ENCODE peak calls at places on chromosomes 1 and 21, in four cellular contexts. One of them, this sample, is unnamed.
A peak's percentile ranks its signal among the peaks of the same experiment; 100 is the strongest.

GRCh38 chr1:230327892-230328284 is 98.2 kb downstream of the PGBD5 start:
- DNase-seq in GM23338: no peak
- DNase-seq in transverse colon: no peak
- DNase-seq in GM23248: no peak
- DNase-seq in this sample: peak; percentile 82

GRCh38 chr1:212964102-212964501 is 13.8 kb downstream of the VASH2 start:
- DNase-seq in GM23338: no peak
- DNase-seq in transverse colon: no peak
- DNase-seq in GM23248: no peak
- DNase-seq in this sample: no peak

GRCh38 chr1:64966158-64966963 is at the start of gene JAK1:
- DNase-seq in GM23338: peak; percentile 91
- DNase-seq in transverse colon: peak; percentile 91
- DNase-seq in GM23248: peak; percentile 91
- DNase-seq in this sample: peak; percentile 95

GRCh38 chr1:167465018-167465417 is 53.3 kb downstream of the CD247 start:
- DNase-seq in GM23338: no peak
- DNase-seq in transverse colon: no peak
- DNase-seq in GM23248: no peak
- DNase-seq in this sample: no peak

GRCh38 chr1:66276229-66276628 is 257.7 kb upstream of the SGIP1 start:
- DNase-seq in GM23338: no peak
- DNase-seq in transverse colon: no peak
- DNase-seq in GM23248: no peak
- DNase-seq in this sample: no peak

GRCh38 chr1:232477728-232478127 is 152.2 kb downstream of the SIPA1L2 start:
- DNase-seq in GM23338: no peak
- DNase-seq in transverse colon: no peak
- DNase-seq in GM23248: peak; percentile 95
- DNase-seq in this sample: no peak

GRCh38 chr1:221292652-221293051 is 413.4 kb downstream of the HLX start:
- DNase-seq in GM23338: peak; percentile 87
- DNase-seq in transverse colon: no peak
- DNase-seq in GM23248: no peak
- DNase-seq in this sample: peak; percentile 74

GRCh38 chr1:228338521-228339051 is 68.0 kb downstream of the TRIM11 start:
- DNase-seq in GM23338: no peak
- DNase-seq in transverse colon: peak; percentile 5
- DNase-seq in GM23248: no peak
- DNase-seq in this sample: peak; percentile 42

GRCh38 chr1:234617986-234618725 is 8.2 kb upstream of the IRF2BP2 start:
- DNase-seq in GM23338: peak; percentile 54
- DNase-seq in transverse colon: no peak
- DNase-seq in GM23248: peak; percentile 67
- DNase-seq in this sample: no peak

GRCh38 chr1:47714368-47714767 is 276.5 kb downstream of the FOXD2 start:
- DNase-seq in GM23338: no peak
- DNase-seq in transverse colon: no peak
- DNase-seq in GM23248: no peak
- DNase-seq in this sample: no peak

GRCh38 chr1:188949701-188950100 is 1528.0 kb downstream of the BRINP3 start:
- DNase-seq in GM23338: no peak
- DNase-seq in transverse colon: no peak
- DNase-seq in GM23248: no peak
- DNase-seq in this sample: no peak

GRCh38 chr1:2300851-2301606 is 72.9 kb downstream of the SKI start:
- DNase-seq in GM23338: no peak
- DNase-seq in transverse colon: peak; percentile 86
- DNase-seq in GM23248: peak; percentile 84
- DNase-seq in this sample: no peak

DNA sequence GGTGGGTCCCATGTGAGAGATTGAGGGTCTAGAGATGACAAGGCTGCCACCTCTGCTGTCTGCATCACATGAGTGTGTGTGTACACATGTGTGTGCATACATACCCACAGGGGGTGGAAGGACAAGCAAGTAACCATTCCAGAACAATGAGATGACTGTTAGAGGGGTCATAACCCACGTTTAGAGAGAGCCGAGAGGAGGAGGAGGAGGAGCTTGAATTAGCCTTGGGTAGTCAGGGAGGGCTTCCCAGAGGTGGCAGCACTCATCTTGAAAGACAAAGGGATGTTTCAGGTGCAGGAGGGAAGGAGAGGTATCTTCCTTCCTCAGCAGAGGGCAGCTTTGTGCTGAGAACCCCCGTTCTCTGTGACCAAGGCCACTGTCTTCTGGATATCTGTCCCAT is 21.3 kb downstream of the TNFRSF1B start:
- DNase-seq in GM23338: peak; percentile 61
- DNase-seq in transverse colon: no peak
- DNase-seq in GM23248: no peak
- DNase-seq in this sample: no peak
- H3K4me1 ChIP-seq in GM23338: peaks cover 7% of the 10 kb centered on the region
- H3K4me1 ChIP-seq in transverse colon: peaks cover 42% of the 10 kb centered on the region
- H3K4me1 ChIP-seq in GM23248: peaks cover 12% of the 10 kb centered on the region
- H3K4me1 ChIP-seq in this sample: no peaks in the 10 kb centered on the region

DNA sequence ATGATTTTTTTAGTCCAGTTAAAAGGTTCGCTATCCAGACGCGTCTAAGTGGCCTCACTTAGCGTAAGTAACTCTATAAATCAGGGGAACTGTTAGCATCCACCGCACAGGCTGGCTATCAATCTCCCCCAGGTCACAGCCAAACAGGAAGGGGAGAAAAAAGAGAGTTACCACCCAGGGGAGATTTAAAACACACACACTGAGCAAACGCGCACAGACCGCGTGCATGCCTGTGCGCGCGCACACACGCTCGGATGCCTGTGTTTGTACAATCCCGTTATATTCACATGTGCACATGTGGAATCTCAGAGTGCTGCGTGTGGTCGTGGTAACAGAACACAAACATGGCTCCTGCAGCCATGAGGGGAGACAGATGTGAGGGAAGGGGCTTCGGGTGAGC is 125.4 kb downstream of the CASZ1 start:
- DNase-seq in GM23338: no peak
- DNase-seq in transverse colon: no peak
- DNase-seq in GM23248: no peak
- DNase-seq in this sample: no peak
- H3K4me1 ChIP-seq in GM23338: no peaks in the 10 kb centered on the region
- H3K4me1 ChIP-seq in transverse colon: peaks cover 92% of the 10 kb centered on the region
- H3K4me1 ChIP-seq in GM23248: no peaks in the 10 kb centered on the region
- H3K4me1 ChIP-seq in this sample: no peaks in the 10 kb centered on the region

DNA sequence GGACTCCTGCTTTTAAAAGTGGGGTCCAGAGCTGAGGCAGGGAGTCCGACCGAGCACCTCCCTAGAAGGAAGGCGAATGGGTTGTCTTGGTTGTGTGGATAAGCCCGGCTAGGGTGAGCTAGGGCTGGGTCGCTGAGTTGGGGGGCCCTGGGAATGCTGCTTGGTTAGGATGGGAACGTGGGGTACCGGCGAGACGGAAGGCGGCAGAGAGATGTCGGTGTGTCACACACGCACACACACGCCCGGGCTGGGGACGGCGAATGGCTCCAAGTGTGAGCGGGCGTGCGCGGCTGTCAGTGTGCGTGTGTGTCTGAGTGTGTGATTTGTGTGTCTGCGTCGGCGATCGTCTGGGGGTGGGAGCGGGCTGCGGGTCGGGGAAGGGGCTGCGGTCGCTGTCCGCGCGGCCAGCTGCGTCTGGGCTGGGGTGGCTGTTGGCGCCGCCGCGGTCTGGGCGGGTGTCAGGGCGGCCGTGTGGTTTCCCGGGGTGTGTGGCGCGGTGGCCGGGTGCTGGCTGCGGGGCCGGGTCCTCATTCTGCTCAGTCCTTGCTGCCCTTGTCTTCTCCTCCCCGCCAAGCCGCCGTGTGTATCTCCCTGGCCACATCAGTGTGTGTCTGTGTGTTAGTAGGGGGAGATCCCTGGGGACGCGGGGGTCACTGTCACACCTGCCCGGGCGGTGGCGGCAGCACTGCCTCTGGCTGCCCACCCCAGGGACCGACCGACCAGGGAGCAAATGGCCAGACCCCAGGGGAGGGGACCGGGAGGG is 1.0 kb downstream of the EFNA3 start:
- DNase-seq in GM23338: no peak
- DNase-seq in transverse colon: peak; percentile 38
- DNase-seq in GM23248: no peak
- DNase-seq in this sample: peak; percentile 74
- H3K4me1 ChIP-seq in GM23338: peaks cover 25% of the 10 kb centered on the region
- H3K4me1 ChIP-seq in transverse colon: peaks cover 67% of the 10 kb centered on the region
- H3K4me1 ChIP-seq in GM23248: peaks cover 5% of the 10 kb centered on the region
- H3K4me1 ChIP-seq in this sample: no peaks in the 10 kb centered on the region

DNA sequence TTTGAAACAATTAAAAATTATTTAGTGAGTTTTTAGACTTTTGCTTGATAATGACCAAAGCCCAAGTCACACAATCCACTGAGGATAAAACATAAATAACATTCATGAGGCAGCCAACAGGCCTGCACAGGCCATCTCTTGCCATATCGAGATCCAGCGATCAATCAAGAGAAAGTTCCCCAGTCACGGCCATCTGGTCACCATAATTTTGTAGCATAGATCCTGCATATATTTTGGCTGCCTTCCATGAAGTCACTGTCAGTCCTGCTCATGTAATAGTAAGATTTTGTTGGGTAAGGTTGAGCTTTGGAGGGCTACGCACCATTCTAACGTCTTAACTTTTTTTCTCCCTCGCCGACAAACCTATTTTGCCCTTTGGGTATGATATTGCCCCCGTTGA is 17.5 kb downstream of the KPNA6 start:
- DNase-seq in GM23338: no peak
- DNase-seq in transverse colon: no peak
- DNase-seq in GM23248: no peak
- DNase-seq in this sample: no peak
- H3K4me1 ChIP-seq in GM23338: peaks cover 17% of the 10 kb centered on the region
- H3K4me1 ChIP-seq in transverse colon: peaks cover 40% of the 10 kb centered on the region
- H3K4me1 ChIP-seq in GM23248: peaks cover 20% of the 10 kb centered on the region
- H3K4me1 ChIP-seq in this sample: no peaks in the 10 kb centered on the region

DNA sequence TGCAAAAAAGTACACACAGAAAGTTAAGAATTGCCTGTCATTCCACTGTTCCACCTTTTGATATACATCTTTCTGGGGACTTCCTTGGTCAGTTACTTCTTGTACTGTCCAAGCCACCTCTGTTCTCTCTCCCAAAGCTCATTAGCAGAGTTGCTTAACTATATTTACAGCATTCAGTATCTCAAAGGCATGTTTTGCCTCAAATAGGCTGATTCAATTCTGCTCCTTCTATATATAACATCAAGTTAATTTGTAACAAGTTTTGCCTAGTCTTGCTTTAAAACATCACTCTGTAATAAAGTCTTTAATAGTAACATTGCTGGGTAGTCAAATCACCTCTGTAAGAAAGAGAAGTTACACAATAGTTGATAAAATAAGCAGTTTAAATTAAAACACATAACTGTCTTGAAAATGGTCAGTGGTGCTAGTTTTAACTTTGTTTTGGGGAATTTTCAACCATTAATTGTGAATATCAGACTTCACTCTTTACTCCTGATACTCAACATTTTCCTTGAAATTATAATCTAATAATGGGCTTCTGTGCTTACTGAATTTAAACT is 35.7 kb downstream of the EDARADD start:
- DNase-seq in GM23338: no peak
- DNase-seq in transverse colon: no peak
- DNase-seq in GM23248: no peak
- DNase-seq in this sample: no peak
- H3K4me1 ChIP-seq in GM23338: no peaks in the 10 kb centered on the region
- H3K4me1 ChIP-seq in transverse colon: no peaks in the 10 kb centered on the region
- H3K4me1 ChIP-seq in GM23248: no peaks in the 10 kb centered on the region
- H3K4me1 ChIP-seq in this sample: no peaks in the 10 kb centered on the region

GRCh38 chr21:45429221-45430164 is 24.5 kb downstream of the COL18A1 start:
- DNase-seq in GM23338: no peak
- DNase-seq in transverse colon: no peak
- DNase-seq in GM23248: no peak
- DNase-seq in this sample: peak; percentile 53

GRCh38 chr21:45424854-45425795 is 20.2 kb downstream of the COL18A1 start:
- DNase-seq in GM23338: no peak
- DNase-seq in transverse colon: no peak
- DNase-seq in GM23248: no peak
- DNase-seq in this sample: no peak

GRCh38 chr21:45427331-45428271 is 22.6 kb downstream of the COL18A1 start:
- DNase-seq in GM23338: peak; percentile 71
- DNase-seq in transverse colon: peak; percentile 50
- DNase-seq in GM23248: peak; percentile 96
- DNase-seq in this sample: peak; percentile 96

GRCh38 chr21:45430521-45431501 is 25.8 kb downstream of the COL18A1 start:
- DNase-seq in GM23338: peak; percentile 81
- DNase-seq in transverse colon: no peak
- DNase-seq in GM23248: no peak
- DNase-seq in this sample: peak; percentile 93

GRCh38 chr21:45428534-45428933 is 23.6 kb downstream of the COL18A1 start:
- DNase-seq in GM23338: no peak
- DNase-seq in transverse colon: no peak
- DNase-seq in GM23248: no peak
- DNase-seq in this sample: no peak
- H3K4me1 ChIP-seq in GM23338: peaks cover 20% of the 10 kb centered on the region
- H3K4me1 ChIP-seq in transverse colon: peaks cover 11% of the 10 kb centered on the region
- H3K4me1 ChIP-seq in GM23248: peaks cover 18% of the 10 kb centered on the region
- H3K4me1 ChIP-seq in this sample: peaks cover 17% of the 10 kb centered on the region

GRCh38 chr1:31576201-31576669 is at the start of gene TINAGL1:
- DNase-seq in GM23338: peak; percentile 92
- DNase-seq in transverse colon: peak; percentile 94
- DNase-seq in GM23248: no peak
- DNase-seq in this sample: peak; percentile 92
- H3K4me1 ChIP-seq in GM23338: peaks cover 34% of the 10 kb centered on the region
- H3K4me1 ChIP-seq in transverse colon: peaks cover 58% of the 10 kb centered on the region
- H3K4me1 ChIP-seq in GM23248: peaks cover 47% of the 10 kb centered on the region
- H3K4me1 ChIP-seq in this sample: peaks cover 3% of the 10 kb centered on the region

DNA sequence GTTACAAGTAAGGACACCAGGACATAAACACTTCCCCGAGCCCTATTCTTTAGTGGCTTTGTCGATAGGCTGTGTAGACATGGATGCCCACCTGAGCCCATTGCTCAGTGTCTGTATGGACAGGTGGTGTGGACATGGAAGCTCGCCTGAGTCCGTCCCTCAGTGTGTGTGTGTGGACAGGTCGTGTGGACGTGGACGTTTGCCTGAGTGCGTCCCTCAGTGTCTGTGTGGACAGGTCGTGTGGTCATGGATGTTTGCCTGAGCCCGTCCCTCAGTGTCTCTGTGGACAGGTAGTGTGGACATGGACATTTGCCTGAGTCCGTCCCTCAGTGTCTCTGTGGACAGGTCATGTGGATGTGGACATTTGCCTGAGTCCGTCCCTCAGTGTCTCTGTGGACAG is 38.7 kb upstream of the COL6A2 start:
- DNase-seq in GM23338: no peak
- DNase-seq in transverse colon: no peak
- DNase-seq in GM23248: no peak
- DNase-seq in this sample: peak; percentile 17
- H3K4me1 ChIP-seq in GM23338: no peaks in the 10 kb centered on the region
- H3K4me1 ChIP-seq in transverse colon: peaks cover 39% of the 10 kb centered on the region
- H3K4me1 ChIP-seq in GM23248: peaks cover 36% of the 10 kb centered on the region
- H3K4me1 ChIP-seq in this sample: no peaks in the 10 kb centered on the region

DNA sequence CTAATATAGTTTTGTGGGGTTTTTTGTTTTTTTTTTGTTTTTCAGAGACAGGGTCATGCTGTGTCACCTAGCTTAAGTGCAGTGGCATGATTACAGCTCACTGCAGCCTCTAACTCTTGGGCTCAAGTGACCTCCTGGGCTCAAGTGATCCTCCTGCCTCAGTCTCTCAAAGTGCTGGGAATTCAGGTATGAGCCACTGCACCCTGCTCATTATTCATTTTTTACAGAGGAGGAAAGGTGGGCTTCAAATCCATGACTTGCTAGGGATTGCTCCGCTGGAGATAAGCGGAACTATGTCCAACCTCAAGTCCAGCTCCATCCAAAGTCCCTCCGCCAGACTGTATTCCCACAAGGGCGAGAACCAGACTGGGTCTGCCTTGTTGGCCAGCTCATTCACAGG is 8.0 kb upstream of the SPOCD1 start:
- DNase-seq in GM23338: no peak
- DNase-seq in transverse colon: no peak
- DNase-seq in GM23248: no peak
- DNase-seq in this sample: no peak
- H3K4me1 ChIP-seq in GM23338: no peaks in the 10 kb centered on the region
- H3K4me1 ChIP-seq in transverse colon: no peaks in the 10 kb centered on the region
- H3K4me1 ChIP-seq in GM23248: peaks cover 9% of the 10 kb centered on the region
- H3K4me1 ChIP-seq in this sample: no peaks in the 10 kb centered on the region